ENCODE peak calls at places on chromosomes 12 and 14, in five cellular contexts. W, P, S, V and Q are unnamed samples.

GRCh38 chr14:89065879-89066278 is 241.4 kb downstream of the TTC8 start:
- DNase-seq in V (no peak), P (no peak), W (no peak), S (no peak), Q (no peak)

GRCh38 chr12:119229837-119230236 is 51.1 kb downstream of the HSPB8 start:
- DNase-seq in W (peak; percentile 84), P (peak; percentile 42), V (peak; percentile 55), S (peak; percentile 72), Q (no peak)

GRCh38 chr14:36944307-36945010 is 227.9 kb downstream of the SLC25A21 start:
- DNase-seq in W (no peak), V (no peak), P (peak; percentile 79), S (no peak), Q (no peak)

GRCh38 chr12:29354954-29355353 is 26.0 kb downstream of the ERGIC2 start:
- DNase-seq in V (no peak), P (no peak), S (no peak), W (no peak), Q (no peak)

GRCh38 chr14:102633906-102634595 is 41.6 kb downstream of the RCOR1 start:
- DNase-seq in P (no peak), W (no peak), V (no peak), S (no peak), Q (peak; percentile 26)

GRCh38 chr12:120231316-120232011 is 30.6 kb upstream of the RPLP0 start:
- DNase-seq in W (peak; percentile 94), V (peak; percentile 53), P (peak; percentile 97), S (peak; percentile 77), Q (no peak)

GRCh38 chr14:22555573-22556011 is 33.4 kb downstream of the DAD1 start:
- DNase-seq in P (peak; percentile 52), V (no peak), S (no peak), W (no peak), Q (peak; percentile 84)

GRCh38 chr14:48490756-48491155 is 815.4 kb upstream of the MDGA2 start:
- DNase-seq in S (no peak), V (no peak), P (no peak), W (no peak), Q (no peak)

GRCh38 chr12:127194176-127194575 is 1072.8 kb upstream of the TMEM132C start:
- DNase-seq in P (no peak), S (no peak), V (no peak), W (no peak), Q (no peak)

GRCh38 chr12:6292606-6293005 is 17.9 kb upstream of the PLEKHG6 start:
- DNase-seq in P (peak; percentile 82), V (peak; percentile 43), S (no peak), W (no peak), Q (no peak)

GRCh38 chr12:106292339-106292738 is 10.2 kb upstream of the TCP11L2 start:
- DNase-seq in V (no peak), P (no peak), S (no peak), W (no peak), Q (no peak)

GRCh38 chr14:22485178-22485577 is 103.8 kb downstream of the DAD1 start:
- DNase-seq in P (no peak), V (no peak), W (no peak), S (no peak), Q (no peak)

GRCh38 chr12:124143726-124144125 is 151.2 kb upstream of the RFLNA start:
- DNase-seq in V (no peak), P (no peak), W (no peak), S (no peak), Q (no peak)

GRCh38 chr12:7869137-7869536 is 3.6 kb downstream of the SLC2A14 start:
- DNase-seq in W (no peak), V (no peak), P (peak; percentile 64), S (no peak), Q (no peak)

GRCh38 chr14:33765251-33765650 is 185.6 kb downstream of the EGLN3 start:
- DNase-seq in W (no peak), V (no peak), P (no peak), S (no peak), Q (no peak)

GRCh38 chr12:48366131-48366530 is 15.4 kb upstream of the ZNF641 start:
- DNase-seq in P (no peak), W (no peak), V (no peak), S (no peak), Q (no peak)

GRCh38 chr12:113293100-113293499 is 41.8 kb downstream of the SLC8B1 start:
- DNase-seq in W (no peak), S (no peak), P (no peak), V (no peak), Q (no peak)

GRCh38 chr14:68363841-68364711 is 428.8 kb downstream of the ZFP36L1 start:
- DNase-seq in S (no peak), V (peak; percentile 44), P (peak; percentile 62), W (no peak), Q (no peak)

GRCh38 chr12:5498081-5498480 is 66.2 kb downstream of the NTF3 start:
- DNase-seq in P (peak; percentile 59), V (no peak), S (no peak), W (no peak), Q (no peak)

GRCh38 chr14:80390911-80391310 is 179.6 kb upstream of the DIO2 start:
- DNase-seq in V (no peak), S (no peak), W (peak; percentile 28), P (peak; percentile 51), Q (no peak)
- TF ChIP-seq BHLHE40 in V (no peak), S (no peak), W (no peak), P (no peak), Q (no peak)

GRCh38 chr14:104982548-104983230 is 2.9 kb upstream of the CLBA1 start:
- DNase-seq in W (no peak), V (no peak), P (no peak), S (no peak), Q (no peak)
- TF ChIP-seq POLR2A in W (no peak), V (no peak), P (no peak), S (no peak), Q (no peak)

DNA sequence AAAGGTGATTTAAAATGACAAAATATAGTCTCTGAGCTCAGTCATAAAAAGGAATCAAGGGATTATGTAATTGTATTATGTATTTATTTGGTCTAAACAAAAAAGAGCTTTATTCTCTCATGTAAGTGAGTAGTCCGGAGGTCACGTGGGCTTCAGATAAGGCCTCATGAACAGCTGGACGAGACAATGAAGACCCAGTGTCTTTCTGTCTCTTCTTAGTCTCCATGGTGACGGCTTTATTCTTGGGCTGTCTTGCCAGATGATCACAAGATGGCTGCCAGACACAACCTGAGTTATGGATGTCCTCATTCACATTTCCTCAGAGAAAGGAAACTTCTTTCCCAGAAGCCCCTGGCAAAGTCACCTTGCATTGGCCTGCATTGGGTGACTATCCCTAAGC is 98.6 kb downstream of the ARF6 start:
- DNase-seq in W (no peak), P (no peak), S (peak; percentile 25), V (no peak), Q (no peak)
- TF ChIP-seq BHLHE40 in W (no peak), P (no peak), S (no peak), V (no peak), Q (no peak)

GRCh38 chr12:57109207-57110160 is 1.7 kb downstream of the STAT6 start:
- DNase-seq in V (no peak), P (no peak), S (peak; percentile 3), W (no peak), Q (no peak)

GRCh38 chr12:57111046-57111698 is at the start of gene STAT6:
- DNase-seq in P (peak; percentile 87), V (peak; percentile 71), S (peak; percentile 66), W (peak; percentile 67), Q (no peak)

GRCh38 chr12:57112492-57113294 is 1.5 kb upstream of the STAT6 start:
- DNase-seq in P (no peak), V (no peak), S (no peak), W (no peak), Q (no peak)

GRCh38 chr12:57107456-57107855 is 3.7 kb downstream of the STAT6 start:
- DNase-seq in P (no peak), S (peak; percentile 25), V (no peak), W (no peak), Q (no peak)

DNA sequence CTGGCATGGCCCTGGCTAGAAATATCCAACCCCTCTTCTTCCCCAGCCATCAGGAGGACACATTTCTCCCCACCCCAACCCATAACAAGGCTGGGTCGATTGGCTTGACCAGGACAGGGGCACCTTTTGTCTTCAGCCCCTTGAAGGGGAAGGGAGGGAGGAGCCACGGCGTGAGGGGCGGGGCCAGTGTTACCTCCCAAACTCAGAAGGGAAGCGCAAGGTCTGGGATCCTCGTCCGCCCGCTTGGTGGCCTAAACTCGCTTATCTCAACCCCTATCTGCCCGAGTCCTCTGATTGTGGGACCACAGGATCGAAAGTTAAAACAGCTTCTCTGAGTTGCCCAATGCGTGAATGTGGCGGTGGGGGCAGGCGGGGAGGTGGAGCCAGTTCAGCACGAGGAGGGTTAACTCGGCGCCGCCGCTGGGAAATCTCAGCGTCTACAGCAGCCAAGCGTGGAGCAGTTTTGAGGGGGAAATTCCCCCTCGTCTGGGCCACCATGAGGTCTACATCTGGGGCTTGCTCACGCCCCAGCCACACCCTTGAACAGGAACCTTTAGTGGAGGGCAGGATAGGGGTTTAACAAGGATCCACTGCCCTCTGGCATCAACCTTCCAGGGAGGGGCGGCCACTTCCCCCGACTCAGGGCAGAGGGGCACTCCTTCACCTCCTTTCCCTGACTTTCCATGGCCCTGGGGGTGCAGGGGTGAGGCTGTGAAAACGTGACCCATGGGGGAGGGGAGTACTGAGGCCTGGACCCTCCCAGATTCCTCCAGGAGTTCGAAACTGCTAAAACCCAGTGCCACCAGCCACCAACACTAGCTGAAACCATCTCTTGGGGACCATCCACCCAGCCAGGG is 745 bp downstream of the STAT6 start:
- DNase-seq in V (peak; percentile 77), W (peak; percentile 64), P (peak; percentile 37), S (peak; percentile 78), Q (no peak)
- TF ChIP-seq POLR2A in V (peak; percentile 58), W (peak; percentile 26), P (no peak), S (no peak), Q (peak; percentile 61)

DNA sequence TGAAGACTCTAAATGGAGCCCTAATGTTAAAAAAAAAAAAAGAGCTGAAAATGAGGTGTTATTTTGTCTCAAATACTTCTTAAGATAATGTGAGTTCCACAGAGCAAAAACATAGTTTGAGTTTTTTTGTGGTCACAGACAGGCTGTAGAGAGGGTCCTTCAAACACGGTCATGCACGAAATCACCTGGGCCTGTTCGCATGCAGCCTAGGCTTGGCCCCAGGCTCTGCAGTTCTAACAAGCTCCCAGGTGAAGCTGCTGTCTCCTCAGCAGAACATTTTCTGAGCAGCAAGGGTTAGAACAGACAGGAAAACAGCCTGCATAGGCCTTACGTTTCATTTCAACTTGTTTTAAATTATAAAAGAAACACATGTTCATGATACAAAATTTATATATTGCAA is 65.4 kb upstream of the TBPL2 start:
- DNase-seq in W (no peak), V (no peak), P (no peak), S (no peak), Q (no peak)
- TF ChIP-seq BHLHE40 in W (no peak), V (no peak), P (no peak), S (no peak), Q (no peak)

GRCh38 chr12:16118586-16118985 is 158.9 kb downstream of the SLC15A5 start:
- DNase-seq in P (no peak), S (no peak), W (no peak), V (no peak), Q (no peak)
- TF ChIP-seq POLR2A in P (no peak), S (no peak), W (no peak), V (no peak), Q (no peak)